ENCODE peak calls at places on chromosomes 16 and 17, in six cellular contexts. C, Q, E, W, U and L are unnamed samples.
A peak's percentile ranks its signal among the peaks of the same experiment; 100 is the strongest.

GRCh38 chr17:50117202-50118040 is 12.5 kb downstream of the SAMD14 start:
- DNase-seq in W (no peak), U (peak; percentile 59), Q (peak; percentile 90), C (peak; percentile 38), E (no peak), L (peak; percentile 58)

GRCh38 chr16:4179020-4179419 is 62.8 kb upstream of the ADCY9 start:
- DNase-seq in E (no peak), U (no peak), Q (no peak), C (peak; percentile 48), W (no peak), L (peak; percentile 15)

GRCh38 chr17:193426-193810 is 12.0 kb upstream of the DOC2B start:
- DNase-seq in Q (no peak), E (no peak), W (no peak), U (no peak), C (no peak), L (no peak)

GRCh38 chr17:44273607-44274006 is 5.7 kb upstream of the SLC4A1 start:
- DNase-seq in C (no peak), E (no peak), W (no peak), U (no peak), Q (no peak), L (no peak)

GRCh38 chr16:48366165-48367093 is 18.8 kb downstream of the SIAH1 start:
- DNase-seq in W (no peak), C (peak; percentile 89), U (peak; percentile 58), E (no peak), Q (peak; percentile 39), L (peak; percentile 88)

GRCh38 chr17:55818026-55818425 is 67.2 kb downstream of the PCTP start:
- DNase-seq in C (no peak), Q (no peak), E (no peak), W (no peak), U (no peak), L (no peak)

GRCh38 chr17:38864636-38865398 is 5.0 kb upstream of the LASP1 start:
- DNase-seq in W (no peak), U (peak; percentile 56), Q (peak; percentile 40), C (peak; percentile 49), E (no peak), L (peak; percentile 68)

GRCh38 chr16:84585886-84586285 is 32.0 kb downstream of the COTL1 start:
- DNase-seq in Q (peak; percentile 50), W (no peak), C (no peak), U (no peak), E (no peak), L (no peak)

GRCh38 chr16:48129926-48130325 is 25.9 kb downstream of the ABCC12 start:
- DNase-seq in U (no peak), E (no peak), C (no peak), Q (no peak), W (no peak), L (no peak)

GRCh38 chr16:31148281-31148728 is 1.6 kb downstream of the PRSS36 start:
- DNase-seq in U (no peak), Q (no peak), W (no peak), E (no peak), C (no peak), L (no peak)

GRCh38 chr17:76670020-76670707 is 26.6 kb upstream of the ST6GALNAC1 start:
- DNase-seq in W (no peak), C (no peak), E (no peak), Q (no peak), U (no peak), L (no peak)